ENCODE peak calls at places on chromosomes 13 and 19, in seven cellular contexts. E is GM23338; J is sigmoid colon; S is CD8-positive, alpha-beta memory T cell; T is fibroblast of lung; U is left lung; Y is left ventricle myocardium inferior. X is an unnamed sample. For H3K36me3, the result is how much of the 10 kb centered on the place peaks cover.

GRCh38 chr19:1150333-1151036 is 23.6 kb downstream of the SBNO2 start:
- DNase-seq in U (peak), Y (no peak), J (no peak), E (no peak), S (no peak), T (no peak), X (no peak)

GRCh38 chr13:61192826-61193225 is 222.8 kb downstream of the PCDH20 start:
- DNase-seq in T (no peak), J (no peak), U (no peak), S (no peak), Y (no peak), E (no peak), X (peak)

GRCh38 chr19:21569497-21569870 is 64.1 kb downstream of the ZNF429 start:
- DNase-seq in S (no peak), J (no peak), Y (peak), E (no peak), U (peak), T (peak), X (peak)

GRCh38 chr13:76991796-76992547 is at the start of gene CLN5:
- DNase-seq in U (peak), T (peak), Y (peak), J (peak), E (peak), S (peak), X (peak)

GRCh38 chr13:72431981-72432617 is 295.3 kb downstream of the MZT1 start:
- DNase-seq in E (peak), Y (no peak), U (no peak), T (peak), J (no peak), S (no peak), X (no peak)

GRCh38 chr13:48004201-48004600 is 3.1 kb upstream of the SUCLA2 start:
- DNase-seq in T (no peak), Y (no peak), U (no peak), J (no peak), S (no peak), E (peak), X (no peak)

GRCh38 chr13:91922969-91923592 is 524.7 kb downstream of the GPC5 start:
- DNase-seq in J (no peak), T (peak), U (no peak), S (no peak), Y (no peak), E (peak), X (no peak)

GRCh38 chr19:12694641-12695040 is 1.8 kb downstream of the FBXW9 start:
- DNase-seq in J (no peak), E (no peak), S (no peak), Y (no peak), U (peak), T (no peak), X (no peak)

GRCh38 chr13:106143930-106144709 is 391.3 kb downstream of the EFNB2 start:
- DNase-seq in Y (no peak), T (no peak), J (no peak), S (no peak), U (no peak), E (peak), X (no peak)

GRCh38 chr13:46184277-46184699 is 2.3 kb upstream of the LCP1 start:
- DNase-seq in S (peak), E (peak), J (no peak), U (peak), T (no peak), Y (peak), X (peak)

GRCh38 chr13:82245860-82246259 is 1636.4 kb downstream of the SLITRK1 start:
- DNase-seq in T (no peak), J (no peak), S (no peak), E (no peak), U (no peak), Y (no peak), X (no peak)

GRCh38 chr13:46307554-46307953 is 79.5 kb downstream of the RUBCNL start:
- DNase-seq in E (no peak), T (no peak), U (no peak), S (no peak), Y (no peak), J (no peak), X (no peak)

GRCh38 chr13:113943821-113944565 is 29.9 kb downstream of the C13orf46 start:
- DNase-seq in Y (peak), J (peak), T (no peak), S (no peak), E (no peak), U (peak), X (peak)

GRCh38 chr19:29677001-29677781 is 11.9 kb downstream of the PLEKHF1 start:
- DNase-seq in S (no peak), T (no peak), Y (no peak), U (peak), J (peak), E (peak), X (no peak)

GRCh38 chr19:32798201-32798600 is 71.4 kb downstream of the SLC7A9 start:
- DNase-seq in J (no peak), U (no peak), S (no peak), T (no peak), E (no peak), Y (no peak), X (no peak)

GRCh38 chr13:20566424-20566916 is 487 bp upstream of the IFT88 start:
- DNase-seq in S (no peak), Y (no peak), U (no peak), T (peak), E (peak), J (peak), X (peak)

GRCh38 chr19:33311326-33311682 is 9.0 kb upstream of the CEBPA start:
- DNase-seq in Y (no peak), E (no peak), J (no peak), U (peak), T (no peak), S (no peak), X (no peak)

GRCh38 chr13:29901714-29902631 is 51.6 kb upstream of the UBL3 start:
- DNase-seq in J (no peak), S (peak), E (no peak), T (peak), Y (peak), U (no peak), X (no peak)

GRCh38 chr19:54373781-54374266 is 9.1 kb upstream of the LAIR1 start:
- DNase-seq in U (no peak), T (no peak), Y (no peak), J (peak), S (no peak), E (no peak), X (no peak)

GRCh38 chr13:48559638-48560320 is 26.9 kb upstream of the RCBTB2 start:
- DNase-seq in J (no peak), T (peak), Y (no peak), S (no peak), E (no peak), U (no peak), X (no peak)

GRCh38 chr19:29323972-29324680 is 111.2 kb upstream of the UQCRFS1 start:
- DNase-seq in Y (no peak), E (no peak), U (no peak), S (no peak), T (no peak), J (peak), X (no peak)

GRCh38 chr19:33515921-33516320 is 5.7 kb downstream of the PEPD start:
- DNase-seq in J (no peak), T (no peak), U (no peak), E (no peak), Y (no peak), S (no peak), X (no peak)

GRCh38 chr19:40954573-40954972 is 36.5 kb upstream of the CYP2B6 start:
- DNase-seq in T (no peak), J (no peak), E (peak), S (no peak), U (no peak), Y (no peak), X (no peak)

GRCh38 chr19:41430907-41431306 is 3.7 kb upstream of the B3GNT8 start:
- DNase-seq in U (peak), E (no peak), Y (no peak), T (no peak), S (no peak), J (no peak), X (no peak)

GRCh38 chr19:56272448-56272847 is at the start of gene EDDM13:
- DNase-seq in J (no peak), E (no peak), S (no peak), Y (no peak), T (no peak), U (no peak), X (no peak)

GRCh38 chr19:19149402-19149801 is 11.1 kb upstream of the TMEM161A start:
- DNase-seq in E (no peak), T (no peak), S (no peak), Y (no peak), U (no peak), J (no peak), X (no peak)

GRCh38 chr19:41872775-41873647 is 4.1 kb upstream of the CD79A start:
- DNase-seq in U (peak), J (peak), Y (peak), S (peak), E (peak), T (peak), X (peak)

GRCh38 chr19:1105217-1105872 is 1.6 kb downstream of the GPX4 start:
- DNase-seq in U (no peak), J (no peak), T (no peak), S (no peak), Y (no peak), E (no peak), X (no peak)

GRCh38 chr13:61258185-61258584 is 157.5 kb downstream of the PCDH20 start:
- DNase-seq in T (no peak), Y (no peak), E (no peak), S (no peak), J (no peak), U (no peak), X (no peak)

DNA sequence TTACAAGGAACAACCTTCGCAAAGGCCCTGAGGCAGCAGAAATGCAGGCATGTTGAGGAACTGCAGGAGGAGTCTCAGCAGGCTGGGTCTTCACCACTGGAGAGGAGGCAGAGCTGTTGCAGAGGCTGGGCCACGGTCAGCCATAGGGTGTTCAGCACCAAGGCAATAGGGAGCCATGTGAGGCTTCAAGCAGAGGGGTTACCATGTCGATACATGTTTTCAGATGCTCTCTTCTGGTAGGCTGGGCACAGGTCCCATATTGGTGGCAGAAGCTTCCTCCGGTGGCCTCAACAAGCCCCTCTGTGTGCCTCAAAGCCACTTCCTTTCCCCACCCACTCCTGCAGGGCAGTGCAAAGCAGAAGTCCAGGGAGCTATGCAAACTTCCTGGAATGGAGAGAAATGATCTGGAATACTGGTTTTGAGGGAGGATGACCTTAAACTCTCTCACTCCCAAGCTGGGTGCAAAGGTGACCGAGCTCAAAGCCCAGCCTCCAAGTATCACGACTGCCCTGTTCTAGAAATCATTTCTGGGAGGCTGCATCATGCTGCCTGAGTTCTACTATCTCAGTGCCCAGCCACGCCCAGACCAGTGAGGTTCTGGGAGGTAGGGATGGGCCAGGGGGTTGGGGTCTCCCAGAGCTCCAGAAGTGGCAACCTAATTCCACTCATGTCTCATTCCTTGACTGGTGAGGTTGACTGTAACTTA is at the start of gene FUT6:
- DNase-seq in J (no peak), U (no peak), S (no peak), T (no peak), Y (no peak), E (no peak), X (peak)
- H3K4me3 ChIP-seq in J (no peak), U (no peak), S (no peak), T (no peak), Y (no peak), E (no peak), X (no peak)

GRCh38 chr13:43698743-43699142 is 88.0 kb downstream of the ENOX1 start:
- DNase-seq in J (no peak), S (no peak), E (no peak), T (peak), Y (no peak), U (no peak), X (no peak)
- H3K36me3 ChIP-seq in J (under half), S (under half), E (under half), T (under half), Y (under half), U (under half), X (under half)

GRCh38 chr19:45323671-45324081 is 1.0 kb upstream of the CKM start:
- DNase-seq in J (peak), S (no peak), U (no peak), E (peak), T (no peak), Y (peak), X (no peak)
- H3K4me3 ChIP-seq in J (peak), S (no peak), U (no peak), E (peak), T (no peak), Y (peak), X (peak)

GRCh38 chr13:110154370-110155031 is 152.5 kb downstream of the COL4A1 start:
- DNase-seq in T (no peak), Y (no peak), S (no peak), U (no peak), J (no peak), E (no peak), X (no peak)
- H3K36me3 ChIP-seq in T (under half), Y (half or more), S (under half), U (half or more), J (half or more), E (under half), X (under half)